ENCODE peak calls at places on chromosomes 2 and 18, in six cellular contexts. G is neural progenitor cell; N is heart right ventricle; W is amygdala; V is stimulated activated CD4-positive, alpha-beta T cell treated with anti-CD3 and anti-CD28 coated beads, Interleukin-2, amount 100 ng/mL, for 48 hours; J is NCI-H460. S is an unnamed sample.

GRCh38 chr2:240420206-240420899 is 15.1 kb upstream of the GPC1 start:
- DNase-seq in G (no peak), V (no peak), W (no peak), N (no peak), J (no peak), S (no peak)

GRCh38 chr2:126979039-126979438 is 80.3 kb downstream of the TEX51 start:
- DNase-seq in J (no peak), N (no peak), G (no peak), V (no peak), W (no peak), S (no peak)

GRCh38 chr2:226409134-226409533 is 390.5 kb downstream of the IRS1 start:
- DNase-seq in J (no peak), N (no peak), V (no peak), W (no peak), G (no peak), S (no peak)

GRCh38 chr2:108447947-108448677 is 894 bp upstream of the GCC2 start:
- DNase-seq in N (no peak), J (no peak), W (no peak), G (no peak), V (no peak), S (no peak)

GRCh38 chr2:61282104-61282590 is 120.2 kb downstream of the C2orf74 start:
- DNase-seq in W (no peak), V (no peak), J (no peak), N (no peak), G (no peak), S (no peak)

GRCh38 chr18:79875531-79875919 is 75.9 kb downstream of the SLC66A2 start:
- DNase-seq in N (no peak), W (no peak), V (no peak), G (no peak), J (no peak), S (no peak)

GRCh38 chr18:3972291-3972985 is 482.7 kb downstream of the DLGAP1 start:
- DNase-seq in V (no peak), N (no peak), J (no peak), G (peak; percentile 80), W (no peak), S (no peak)

GRCh38 chr2:97936199-97936598 is 59.5 kb downstream of the TMEM131 start:
- DNase-seq in W (no peak), N (no peak), J (no peak), G (peak; percentile 67), V (no peak), S (no peak)

GRCh38 chr18:50446629-50447028 is 71.8 kb downstream of the SKA1 start:
- DNase-seq in N (no peak), G (no peak), J (no peak), W (no peak), V (no peak), S (no peak)

GRCh38 chr2:215713393-215713792 is 277.5 kb upstream of the FN1 start:
- DNase-seq in G (no peak), J (peak; percentile 69), V (no peak), N (no peak), W (no peak), S (no peak)

GRCh38 chr2:238022594-238023157 is 38.1 kb upstream of the SCLY start:
- DNase-seq in N (no peak), J (no peak), G (no peak), W (no peak), V (no peak), S (no peak)

GRCh38 chr2:212536385-212537310 is 2.0 kb downstream of the ERBB4 start:
- DNase-seq in N (no peak), J (no peak), W (peak; percentile 51), V (no peak), G (peak; percentile 88), S (no peak)

GRCh38 chr2:79860233-79861058 is 347.6 kb downstream of the CTNNA2 start:
- DNase-seq in V (no peak), N (no peak), W (no peak), J (peak; percentile 14), G (peak; percentile 61), S (peak; percentile 58)

GRCh38 chr2:96146151-96146880 is 1.1 kb upstream of the DUSP2 start:
- DNase-seq in W (peak; percentile 20), J (no peak), N (peak; percentile 52), V (peak; percentile 82), G (no peak), S (no peak)

GRCh38 chr2:65275141-65275540 is 47.5 kb downstream of the ACTR2 start:
- DNase-seq in N (no peak), V (no peak), J (no peak), G (peak; percentile 48), W (no peak), S (no peak)